ENCODE peak calls at places on chromosomes 16 and 17, in eight cellular contexts. N is bronchial epithelial cell; Z is mammary epithelial cell; S is CD4-positive, alpha-beta T cell; J is GM23338; E is GM13976; V is mucosa of descending colon; H is HCT116. A is an unnamed sample.

GRCh38 chr16:765488-765865 is 4.9 kb downstream of the MSLN start:
- DNase-seq in N (no peak), H (no peak), J (no peak), Z (no peak), V (no peak), E (no peak), S (no peak), A (no peak)

GRCh38 chr16:74896389-74897370 is 88.2 kb downstream of the WDR59 start:
- DNase-seq in J (no peak), S (no peak), E (no peak), V (no peak), N (peak; percentile 81), H (peak; percentile 27), Z (peak; percentile 62), A (peak; percentile 82)

GRCh38 chr17:10036511-10037061 is 131.5 kb upstream of the RCVRN start:
- DNase-seq in S (no peak), V (no peak), H (no peak), Z (no peak), N (no peak), J (no peak), E (no peak), A (no peak)

GRCh38 chr17:49217651-49218413 is 7.3 kb downstream of the ABI3 start:
- DNase-seq in H (no peak), N (no peak), V (peak; percentile 72), E (peak; percentile 89), S (peak; percentile 79), J (no peak), Z (no peak), A (no peak)

GRCh38 chr16:11553371-11553770 is 33.3 kb downstream of the LITAF start:
- DNase-seq in N (no peak), S (no peak), J (no peak), Z (no peak), E (no peak), V (no peak), H (no peak), A (no peak)

GRCh38 chr16:19168173-19169080 is at the start of gene SYT17:
- DNase-seq in Z (no peak), V (peak; percentile 83), H (no peak), E (peak; percentile 66), N (no peak), J (peak; percentile 54), S (no peak), A (no peak)

GRCh38 chr16:57985204-57986121 is 14.5 kb upstream of the CNGB1 start:
- DNase-seq in Z (no peak), J (peak; percentile 58), N (peak; percentile 9), S (no peak), V (no peak), H (no peak), E (peak; percentile 29), A (no peak)

GRCh38 chr17:82200743-82201497 is 11.7 kb downstream of the CCDC57 start:
- DNase-seq in J (no peak), E (no peak), S (peak; percentile 86), H (no peak), Z (no peak), N (no peak), V (no peak), A (no peak)

GRCh38 chr17:18182978-18183333 is 672 bp upstream of the ALKBH5 start:
- DNase-seq in S (peak; percentile 73), E (peak; percentile 87), J (no peak), H (no peak), N (peak; percentile 66), V (peak; percentile 92), Z (no peak), A (no peak)

GRCh38 chr17:69061901-69062556 is 1.3 kb upstream of the ABCA9 start:
- DNase-seq in H (no peak), J (no peak), N (no peak), E (no peak), V (no peak), Z (no peak), S (no peak), A (peak; percentile 48)

GRCh38 chr16:75250089-75250808 is 1.2 kb downstream of the BCAR1 start:
- DNase-seq in E (no peak), Z (no peak), H (no peak), N (no peak), V (peak; percentile 87), J (peak; percentile 59), S (no peak), A (no peak)

GRCh38 chr17:70268383-70268782 is 99.1 kb downstream of the KCNJ2 start:
- DNase-seq in Z (no peak), N (no peak), H (no peak), J (no peak), V (no peak), E (no peak), S (no peak), A (no peak)

GRCh38 chr17:49699967-49700575 is 7.7 kb downstream of the SLC35B1 start:
- DNase-seq in N (no peak), E (no peak), J (no peak), S (no peak), Z (no peak), V (no peak), H (no peak), A (no peak)

GRCh38 chr17:66654341-66654740 is 180.6 kb upstream of the CACNG5 start:
- DNase-seq in S (no peak), N (peak; percentile 44), H (no peak), J (no peak), V (no peak), E (no peak), Z (peak; percentile 37), A (peak; percentile 84)

GRCh38 chr17:60902399-60902798 is 224.7 kb downstream of the BCAS3 start:
- DNase-seq in H (no peak), V (no peak), S (no peak), N (no peak), Z (no peak), J (no peak), E (no peak), A (peak; percentile 25)

GRCh38 chr17:50127661-50128361 is 2.1 kb downstream of the SAMD14 start:
- DNase-seq in V (no peak), S (no peak), J (peak; percentile 55), N (peak; percentile 45), E (no peak), H (no peak), Z (peak; percentile 57), A (no peak)

GRCh38 chr17:70137451-70138230 is 31.7 kb upstream of the KCNJ2 start:
- DNase-seq in Z (peak; percentile 84), S (no peak), J (peak; percentile 3), N (peak; percentile 87), V (no peak), E (peak; percentile 74), H (no peak), A (peak; percentile 97)

GRCh38 chr17:58936295-58936694 is 170.4 kb downstream of the TRIM37 start:
- DNase-seq in J (no peak), V (no peak), N (no peak), H (no peak), E (no peak), Z (no peak), S (no peak), A (no peak)

GRCh38 chr16:48366165-48367093 is 18.8 kb downstream of the SIAH1 start:
- DNase-seq in Z (peak; percentile 85), H (peak; percentile 80), S (peak; percentile 69), V (no peak), J (peak; percentile 76), E (peak; percentile 67), N (peak; percentile 89), A (peak; percentile 92)

GRCh38 chr16:50335198-50335958 is 33.4 kb downstream of the BRD7 start:
- DNase-seq in S (peak; percentile 78), N (no peak), V (no peak), H (no peak), J (no peak), E (no peak), Z (no peak), A (peak; percentile 24)

GRCh38 chr17:57572062-57572461 is 173.0 kb downstream of the CCDC182 start:
- DNase-seq in E (no peak), V (no peak), Z (no peak), H (no peak), N (no peak), S (no peak), J (no peak), A (no peak)

GRCh38 chr17:40873255-40873654 is 6.2 kb upstream of the KRT12 start:
- DNase-seq in S (no peak), J (no peak), Z (no peak), N (no peak), H (no peak), V (no peak), E (no peak), A (no peak)
- TF ChIP-seq CTCF in S (no peak), J (peak; percentile 29), Z (no peak), N (no peak), H (peak; percentile 28), V (no peak), E (no peak), A (no peak)

DNA sequence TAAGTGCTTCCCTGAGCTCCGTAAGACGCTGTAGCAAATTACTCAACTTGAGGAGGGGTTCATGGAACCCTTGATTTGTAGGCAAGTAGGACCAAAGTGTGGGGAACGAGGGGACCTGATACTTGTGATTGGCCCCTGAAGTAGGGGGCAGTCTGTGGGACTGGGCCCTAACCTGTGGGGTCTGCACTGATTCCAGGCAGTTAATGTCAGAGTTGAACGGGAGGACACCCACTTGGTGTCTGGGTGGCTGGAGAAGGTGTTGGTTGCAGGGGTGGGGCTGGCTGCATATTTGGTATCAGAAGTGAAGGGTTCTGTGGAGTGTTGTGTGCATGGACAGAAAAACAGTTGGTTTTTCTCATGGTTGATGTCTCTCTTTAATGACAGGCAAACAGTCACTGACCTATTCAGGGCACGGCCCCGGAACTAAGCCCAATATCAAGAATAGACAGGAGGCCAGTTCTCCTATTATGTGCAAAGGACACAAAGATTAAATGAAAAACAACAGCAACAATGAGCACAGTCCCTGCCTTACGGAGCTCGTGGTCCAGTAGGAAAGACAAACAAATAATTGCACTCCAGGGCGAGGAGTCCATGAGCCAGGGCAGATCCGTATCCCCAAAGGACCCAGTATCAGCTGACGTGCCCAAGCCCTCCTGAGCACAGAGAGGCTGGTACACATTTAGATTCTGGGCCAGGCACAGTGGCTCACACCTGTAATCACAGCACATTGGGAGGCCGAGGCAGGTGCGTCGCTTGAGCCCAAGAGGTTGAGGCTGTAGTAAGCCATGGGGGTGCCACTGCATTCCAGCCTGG is 19.2 kb downstream of the MXRA7 start:
- DNase-seq in N (no peak), E (no peak), Z (no peak), H (no peak), S (no peak), V (no peak), J (no peak), A (no peak)
- TF ChIP-seq CTCF in N (no peak), E (no peak), Z (no peak), H (no peak), S (no peak), V (no peak), J (no peak), A (no peak)

GRCh38 chr16:71648162-71648561 is 22.2 kb downstream of the MARVELD3 start:
- DNase-seq in V (no peak), E (no peak), S (no peak), Z (no peak), J (no peak), H (no peak), N (no peak), A (no peak)
- TF ChIP-seq CTCF in V (no peak), E (no peak), S (no peak), Z (no peak), J (no peak), H (no peak), N (no peak), A (no peak)

DNA sequence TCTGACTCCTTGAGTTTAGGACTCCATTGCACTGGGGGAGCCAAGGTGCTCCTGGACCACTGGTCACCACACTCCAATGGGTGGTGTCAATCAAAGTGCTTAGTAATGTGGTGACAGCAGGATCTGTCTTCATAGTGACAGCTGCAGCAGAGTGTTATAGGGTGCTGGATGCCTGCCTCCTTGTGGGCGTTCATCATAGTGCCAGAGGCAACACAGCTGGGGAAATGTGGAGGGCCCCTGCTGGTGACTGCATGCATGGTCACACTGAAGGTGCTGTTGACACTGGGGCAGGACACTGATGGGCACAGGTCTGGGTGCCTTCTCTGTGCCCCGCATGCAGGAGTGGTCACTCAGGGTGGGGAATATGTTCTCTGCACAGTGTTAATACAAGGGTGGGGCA is 177.5 kb upstream of the CDH8 start:
- DNase-seq in N (no peak), J (peak; percentile 77), V (no peak), S (no peak), Z (no peak), H (no peak), E (no peak), A (no peak)
- TF ChIP-seq CTCF in N (no peak), J (peak; percentile 70), V (no peak), S (no peak), Z (peak; percentile 60), H (no peak), E (no peak), A (no peak)

A was measured in fibroblast of mammary gland.